ENCODE peak calls at places on chromosomes 6 and 20, in six cellular contexts. U is endothelial cell; C is cerebellar cortex; G is hippocampal formation; K is activated naive CD8-positive, alpha-beta T cell treated with anti-CD3 and anti-CD28 coated beads for 36 hours; H is mucosa of gallbladder. O is an unnamed sample.

GRCh38 chr6:130675072-130675471 is 152.1 kb upstream of the SMLR1 start:
- DNase-seq in U (no peak), K (no peak), G (no peak), C (no peak), H (no peak), O (no peak)

GRCh38 chr20:58515240-58516212 is at the start of gene APCDD1L:
- DNase-seq in H (no peak), U (no peak), C (no peak), G (no peak), K (no peak), O (no peak)

GRCh38 chr20:37524221-37524700 is 3.2 kb downstream of the NNAT start:
- DNase-seq in H (no peak), C (no peak), U (no peak), K (no peak), G (no peak), O (peak)

GRCh38 chr20:31835977-31836852 is 9.2 kb downstream of the FOXS1 start:
- DNase-seq in G (peak), U (no peak), K (peak), C (peak), H (peak), O (peak)

GRCh38 chr6:33668914-33669313 is 42.6 kb downstream of the UQCC2 start:
- DNase-seq in G (no peak), U (no peak), H (peak), K (no peak), C (no peak), O (no peak)

GRCh38 chr20:53957421-53958172 is 112.8 kb downstream of the BCAS1 start:
- DNase-seq in K (no peak), C (no peak), H (no peak), G (no peak), U (no peak), O (no peak)

GRCh38 chr6:168184701-168185100 is 105.7 kb upstream of the FRMD1 start:
- DNase-seq in U (no peak), G (no peak), K (no peak), C (no peak), H (no peak), O (no peak)

GRCh38 chr6:43878823-43879495 is 108.9 kb downstream of the VEGFA start:
- DNase-seq in K (no peak), U (no peak), H (peak), C (peak), G (peak), O (no peak)

GRCh38 chr6:100664274-100665040 is 199.7 kb upstream of the SIM1 start:
- DNase-seq in H (no peak), U (no peak), C (peak), G (no peak), K (no peak), O (no peak)

GRCh38 chr20:63957690-63958441 is 1.6 kb upstream of the UCKL1 start:
- DNase-seq in K (peak), G (no peak), H (no peak), C (no peak), U (no peak), O (no peak)

GRCh38 chr20:22586645-22587310 is 2.4 kb upstream of the FOXA2 start:
- DNase-seq in K (no peak), H (no peak), G (peak), C (peak), U (peak), O (no peak)

GRCh38 chr6:41278699-41279405 is 7.6 kb downstream of the TREM1 start:
- DNase-seq in U (peak), C (peak), G (peak), K (peak), H (peak), O (peak)

GRCh38 chr6:1390805-1391511 is 1.6 kb downstream of the FOXF2 start:
- DNase-seq in U (peak), K (no peak), C (no peak), H (no peak), G (no peak), O (no peak)

O was measured in gastrocnemius medialis.